ENCODE peak calls at places on chromosome 4, in ten cellular contexts. One of them, this sample, is unnamed.

GRCh38 chr4:78809295-78809694 is 33.1 kb downstream of the BMP2K start:
- DNase-seq in cardiac muscle cell: no peak
- DNase-seq in HFF-Myc: no peak
- DNase-seq in WERI-Rb-1: no peak
- DNase-seq in right lobe of liver: no peak
- DNase-seq in pancreas: no peak
- DNase-seq in GM23338: no peak
- DNase-seq in foreskin fibroblast: no peak
- DNase-seq in right atrium auricular region: no peak
- DNase-seq in left lung: no peak
- DNase-seq in this sample: no peak

GRCh38 chr4:15469402-15470148 is at the start of gene CC2D2A:
- DNase-seq in left lung: peak
- DNase-seq in pancreas: peak
- DNase-seq in GM23338: peak
- DNase-seq in foreskin fibroblast: peak
- DNase-seq in right lobe of liver: no peak
- DNase-seq in right atrium auricular region: no peak
- DNase-seq in cardiac muscle cell: peak
- DNase-seq in HFF-Myc: no peak
- DNase-seq in WERI-Rb-1: peak
- DNase-seq in this sample: no peak

GRCh38 chr4:145045180-145045579 is 52.8 kb downstream of the ANAPC10 start:
- DNase-seq in HFF-Myc: no peak
- DNase-seq in left lung: no peak
- DNase-seq in cardiac muscle cell: no peak
- DNase-seq in WERI-Rb-1: no peak
- DNase-seq in right lobe of liver: no peak
- DNase-seq in GM23338: no peak
- DNase-seq in foreskin fibroblast: no peak
- DNase-seq in right atrium auricular region: no peak
- DNase-seq in pancreas: no peak
- DNase-seq in this sample: no peak

GRCh38 chr4:145618210-145618911 is 824 bp upstream of the MMAA start:
- DNase-seq in pancreas: no peak
- DNase-seq in left lung: no peak
- DNase-seq in HFF-Myc: no peak
- DNase-seq in right atrium auricular region: no peak
- DNase-seq in right lobe of liver: no peak
- DNase-seq in foreskin fibroblast: peak
- DNase-seq in GM23338: no peak
- DNase-seq in WERI-Rb-1: no peak
- DNase-seq in cardiac muscle cell: no peak
- DNase-seq in this sample: no peak

GRCh38 chr4:28229092-28229491 is 1368.5 kb downstream of the STIM2 start:
- DNase-seq in WERI-Rb-1: no peak
- DNase-seq in HFF-Myc: no peak
- DNase-seq in GM23338: peak
- DNase-seq in right lobe of liver: no peak
- DNase-seq in right atrium auricular region: no peak
- DNase-seq in left lung: no peak
- DNase-seq in foreskin fibroblast: peak
- DNase-seq in pancreas: no peak
- DNase-seq in cardiac muscle cell: no peak
- DNase-seq in this sample: no peak

GRCh38 chr4:140567722-140568121 is 1.0 kb downstream of the UCP1 start:
- DNase-seq in GM23338: peak
- DNase-seq in HFF-Myc: no peak
- DNase-seq in WERI-Rb-1: peak
- DNase-seq in right atrium auricular region: no peak
- DNase-seq in left lung: no peak
- DNase-seq in foreskin fibroblast: peak
- DNase-seq in cardiac muscle cell: peak
- DNase-seq in right lobe of liver: no peak
- DNase-seq in pancreas: peak
- DNase-seq in this sample: no peak

GRCh38 chr4:1976416-1977352 is 32.1 kb downstream of the NELFA start:
- DNase-seq in GM23338: no peak
- DNase-seq in right lobe of liver: peak
- DNase-seq in WERI-Rb-1: no peak
- DNase-seq in left lung: no peak
- DNase-seq in HFF-Myc: no peak
- DNase-seq in cardiac muscle cell: no peak
- DNase-seq in pancreas: no peak
- DNase-seq in foreskin fibroblast: no peak
- DNase-seq in right atrium auricular region: no peak
- DNase-seq in this sample: no peak

GRCh38 chr4:169899295-169899694 is 126.9 kb downstream of the MFAP3L start:
- DNase-seq in left lung: no peak
- DNase-seq in HFF-Myc: no peak
- DNase-seq in pancreas: no peak
- DNase-seq in right atrium auricular region: no peak
- DNase-seq in GM23338: no peak
- DNase-seq in cardiac muscle cell: no peak
- DNase-seq in right lobe of liver: no peak
- DNase-seq in foreskin fibroblast: no peak
- DNase-seq in WERI-Rb-1: no peak
- DNase-seq in this sample: no peak

GRCh38 chr4:139656614-139657486 is 8.8 kb upstream of the MGST2 start:
- DNase-seq in HFF-Myc: no peak
- DNase-seq in right lobe of liver: peak
- DNase-seq in WERI-Rb-1: peak
- DNase-seq in right atrium auricular region: peak
- DNase-seq in foreskin fibroblast: peak
- DNase-seq in pancreas: peak
- DNase-seq in left lung: peak
- DNase-seq in GM23338: peak
- DNase-seq in cardiac muscle cell: peak
- DNase-seq in this sample: no peak

GRCh38 chr4:103996637-103997036 is 276.9 kb upstream of the TACR3 start:
- DNase-seq in HFF-Myc: no peak
- DNase-seq in right atrium auricular region: no peak
- DNase-seq in pancreas: peak
- DNase-seq in cardiac muscle cell: peak
- DNase-seq in WERI-Rb-1: peak
- DNase-seq in left lung: peak
- DNase-seq in foreskin fibroblast: no peak
- DNase-seq in GM23338: peak
- DNase-seq in right lobe of liver: no peak
- DNase-seq in this sample: peak

GRCh38 chr4:141388483-141388882 is 167.8 kb downstream of the ZNF330 start:
- DNase-seq in right lobe of liver: no peak
- DNase-seq in GM23338: no peak
- DNase-seq in foreskin fibroblast: peak
- DNase-seq in right atrium auricular region: no peak
- DNase-seq in WERI-Rb-1: no peak
- DNase-seq in left lung: no peak
- DNase-seq in HFF-Myc: peak
- DNase-seq in cardiac muscle cell: no peak
- DNase-seq in pancreas: no peak
- DNase-seq in this sample: peak

GRCh38 chr4:41949531-41949930 is 14.3 kb downstream of the TMEM33 start:
- DNase-seq in GM23338: no peak
- DNase-seq in foreskin fibroblast: peak
- DNase-seq in right lobe of liver: no peak
- DNase-seq in HFF-Myc: peak
- DNase-seq in WERI-Rb-1: no peak
- DNase-seq in cardiac muscle cell: no peak
- DNase-seq in right atrium auricular region: no peak
- DNase-seq in left lung: no peak
- DNase-seq in pancreas: no peak
- DNase-seq in this sample: no peak

GRCh38 chr4:93029774-93030173 is 726.0 kb downstream of the GRID2 start:
- DNase-seq in cardiac muscle cell: no peak
- DNase-seq in GM23338: no peak
- DNase-seq in foreskin fibroblast: no peak
- DNase-seq in right lobe of liver: no peak
- DNase-seq in HFF-Myc: no peak
- DNase-seq in pancreas: no peak
- DNase-seq in WERI-Rb-1: no peak
- DNase-seq in left lung: no peak
- DNase-seq in right atrium auricular region: no peak
- DNase-seq in this sample: no peak

GRCh38 chr4:175234162-175234561 is 316.0 kb downstream of the ADAM29 start:
- DNase-seq in HFF-Myc: no peak
- DNase-seq in GM23338: no peak
- DNase-seq in WERI-Rb-1: no peak
- DNase-seq in cardiac muscle cell: no peak
- DNase-seq in right lobe of liver: no peak
- DNase-seq in pancreas: no peak
- DNase-seq in foreskin fibroblast: no peak
- DNase-seq in left lung: no peak
- DNase-seq in right atrium auricular region: no peak
- DNase-seq in this sample: no peak

GRCh38 chr4:154743683-154744340 is at the start of gene LRAT:
- DNase-seq in cardiac muscle cell: peak
- DNase-seq in WERI-Rb-1: peak
- DNase-seq in right atrium auricular region: no peak
- DNase-seq in foreskin fibroblast: peak
- DNase-seq in left lung: peak
- DNase-seq in right lobe of liver: peak
- DNase-seq in pancreas: peak
- DNase-seq in HFF-Myc: no peak
- DNase-seq in GM23338: peak
- DNase-seq in this sample: no peak

GRCh38 chr4:71377561-71377960 is 38.7 kb downstream of the SLC4A4 start:
- DNase-seq in foreskin fibroblast: peak
- DNase-seq in right atrium auricular region: no peak
- DNase-seq in HFF-Myc: peak
- DNase-seq in GM23338: no peak
- DNase-seq in right lobe of liver: no peak
- DNase-seq in cardiac muscle cell: no peak
- DNase-seq in left lung: no peak
- DNase-seq in pancreas: no peak
- DNase-seq in WERI-Rb-1: no peak
- DNase-seq in this sample: no peak

GRCh38 chr4:158168606-158169005 is 4.2 kb downstream of the GASK1B start:
- DNase-seq in left lung: no peak
- DNase-seq in GM23338: no peak
- DNase-seq in WERI-Rb-1: no peak
- DNase-seq in cardiac muscle cell: no peak
- DNase-seq in pancreas: no peak
- DNase-seq in HFF-Myc: no peak
- DNase-seq in foreskin fibroblast: no peak
- DNase-seq in right atrium auricular region: no peak
- DNase-seq in right lobe of liver: no peak
- DNase-seq in this sample: no peak
- H3K4me3 ChIP-seq in left lung: peak
- H3K4me3 ChIP-seq in GM23338: no peak
- H3K4me3 ChIP-seq in WERI-Rb-1: no peak
- H3K4me3 ChIP-seq in cardiac muscle cell: no peak
- H3K4me3 ChIP-seq in pancreas: no peak
- H3K4me3 ChIP-seq in HFF-Myc: peak
- H3K4me3 ChIP-seq in foreskin fibroblast: peak
- H3K4me3 ChIP-seq in right atrium auricular region: peak
- H3K4me3 ChIP-seq in right lobe of liver: no peak
- H3K4me3 ChIP-seq in this sample: no peak

GRCh38 chr4:152780267-152780811 is 585 bp downstream of the ARFIP1 start:
- DNase-seq in GM23338: peak
- DNase-seq in HFF-Myc: no peak
- DNase-seq in pancreas: no peak
- DNase-seq in WERI-Rb-1: peak
- DNase-seq in left lung: no peak
- DNase-seq in right lobe of liver: no peak
- DNase-seq in cardiac muscle cell: no peak
- DNase-seq in foreskin fibroblast: peak
- DNase-seq in right atrium auricular region: no peak
- DNase-seq in this sample: no peak

GRCh38 chr4:152776352-152776751 is 3.2 kb downstream of the TIGD4 start:
- DNase-seq in GM23338: no peak
- DNase-seq in left lung: no peak
- DNase-seq in WERI-Rb-1: no peak
- DNase-seq in right atrium auricular region: no peak
- DNase-seq in right lobe of liver: no peak
- DNase-seq in cardiac muscle cell: no peak
- DNase-seq in foreskin fibroblast: peak
- DNase-seq in pancreas: no peak
- DNase-seq in HFF-Myc: no peak
- DNase-seq in this sample: no peak

GRCh38 chr4:152778656-152779512 is 646 bp downstream of the TIGD4 start:
- DNase-seq in foreskin fibroblast: peak
- DNase-seq in HFF-Myc: no peak
- DNase-seq in right atrium auricular region: no peak
- DNase-seq in left lung: no peak
- DNase-seq in cardiac muscle cell: no peak
- DNase-seq in pancreas: peak
- DNase-seq in right lobe of liver: no peak
- DNase-seq in GM23338: peak
- DNase-seq in WERI-Rb-1: peak
- DNase-seq in this sample: no peak

GRCh38 chr4:152777488-152777887 is 2.0 kb downstream of the TIGD4 start:
- DNase-seq in foreskin fibroblast: no peak
- DNase-seq in HFF-Myc: no peak
- DNase-seq in WERI-Rb-1: no peak
- DNase-seq in pancreas: no peak
- DNase-seq in left lung: no peak
- DNase-seq in right atrium auricular region: no peak
- DNase-seq in GM23338: no peak
- DNase-seq in cardiac muscle cell: no peak
- DNase-seq in right lobe of liver: no peak
- DNase-seq in this sample: no peak

GRCh38 chr4:152779513-152780266 is at the start of the genes ARFIP1 and TIGD4:
- DNase-seq in cardiac muscle cell: peak
- DNase-seq in right atrium auricular region: peak
- DNase-seq in left lung: peak
- DNase-seq in right lobe of liver: peak
- DNase-seq in GM23338: peak
- DNase-seq in pancreas: peak
- DNase-seq in HFF-Myc: peak
- DNase-seq in WERI-Rb-1: peak
- DNase-seq in foreskin fibroblast: peak
- DNase-seq in this sample: peak
- TF ChIP-seq CTCF in cardiac muscle cell: peak
- TF ChIP-seq CTCF in right atrium auricular region: no peak
- TF ChIP-seq CTCF in left lung: no peak
- TF ChIP-seq CTCF in right lobe of liver: peak
- TF ChIP-seq CTCF in GM23338: peak
- TF ChIP-seq CTCF in pancreas: no peak
- TF ChIP-seq CTCF in HFF-Myc: peak
- TF ChIP-seq CTCF in WERI-Rb-1: peak
- TF ChIP-seq CTCF in foreskin fibroblast: no peak
- TF ChIP-seq CTCF in this sample: peak

GRCh38 chr4:16694491-16695276 is 203.8 kb downstream of the LDB2 start:
- DNase-seq in foreskin fibroblast: peak
- DNase-seq in cardiac muscle cell: no peak
- DNase-seq in GM23338: peak
- DNase-seq in HFF-Myc: no peak
- DNase-seq in right atrium auricular region: no peak
- DNase-seq in WERI-Rb-1: no peak
- DNase-seq in pancreas: no peak
- DNase-seq in left lung: no peak
- DNase-seq in right lobe of liver: no peak
- DNase-seq in this sample: no peak
- H3K4me3 ChIP-seq in foreskin fibroblast: no peak
- H3K4me3 ChIP-seq in cardiac muscle cell: no peak
- H3K4me3 ChIP-seq in GM23338: no peak
- H3K4me3 ChIP-seq in HFF-Myc: no peak
- H3K4me3 ChIP-seq in right atrium auricular region: no peak
- H3K4me3 ChIP-seq in WERI-Rb-1: no peak
- H3K4me3 ChIP-seq in pancreas: no peak
- H3K4me3 ChIP-seq in left lung: no peak
- H3K4me3 ChIP-seq in right lobe of liver: no peak
- H3K4me3 ChIP-seq in this sample: no peak

GRCh38 chr4:48905363-48906015 is 1.1 kb downstream of the OCIAD2 start:
- DNase-seq in cardiac muscle cell: no peak
- DNase-seq in HFF-Myc: no peak
- DNase-seq in right lobe of liver: peak
- DNase-seq in pancreas: peak
- DNase-seq in left lung: no peak
- DNase-seq in foreskin fibroblast: peak
- DNase-seq in GM23338: peak
- DNase-seq in right atrium auricular region: no peak
- DNase-seq in WERI-Rb-1: no peak
- DNase-seq in this sample: peak
- TF ChIP-seq CTCF in cardiac muscle cell: peak
- TF ChIP-seq CTCF in HFF-Myc: no peak
- TF ChIP-seq CTCF in right lobe of liver: no peak
- TF ChIP-seq CTCF in pancreas: no peak
- TF ChIP-seq CTCF in left lung: no peak
- TF ChIP-seq CTCF in foreskin fibroblast: no peak
- TF ChIP-seq CTCF in GM23338: no peak
- TF ChIP-seq CTCF in right atrium auricular region: no peak
- TF ChIP-seq CTCF in WERI-Rb-1: peak
- TF ChIP-seq CTCF in this sample: peak

This sample was measured in epithelial cell of proximal tubule.